ENCODE peak calls at places on chromosomes 13 and 19, in seven cellular contexts. L is activated T-cell treated with anti-CD3 and anti-CD28 coated beads for 1 hour; I is RPMI7951; Z is T-helper 1 cell; Q is iPS-NIHi11; G is H9; F is activated CD4-positive, CD25-positive, alpha-beta regulatory T cell. W is an unnamed sample.
A peak's percentile ranks its signal among the peaks of the same experiment; 100 is the strongest.

GRCh38 chr13:83449666-83450395 is 432.4 kb downstream of the SLITRK1 start:
- DNase-seq in I (peak; percentile 14), Q (no peak), L (no peak), G (no peak), Z (no peak), F (no peak), W (peak; percentile 68)

GRCh38 chr19:34962281-34962944 is 1.6 kb downstream of the ZNF792 start:
- DNase-seq in I (peak; percentile 60), Z (no peak), F (no peak), L (no peak), G (no peak), Q (no peak), W (no peak)

GRCh38 chr19:6076675-6077463 is 33.4 kb downstream of the RFX2 start:
- DNase-seq in Z (no peak), L (no peak), I (peak; percentile 70), G (no peak), Q (no peak), F (no peak), W (peak; percentile 92)

GRCh38 chr19:55447421-55448174 is 4.5 kb upstream of the SHISA7 start:
- DNase-seq in G (no peak), Z (no peak), L (no peak), Q (no peak), F (no peak), I (peak; percentile 87), W (no peak)

GRCh38 chr13:49540552-49540951 is 44.8 kb downstream of the PHF11 start:
- DNase-seq in I (peak; percentile 35), Z (no peak), F (no peak), Q (no peak), G (no peak), L (no peak), W (no peak)

GRCh38 chr19:55626350-55626749 is 2.0 kb upstream of the ZNF784 start:
- DNase-seq in I (no peak), Q (no peak), G (no peak), L (no peak), F (no peak), Z (peak; percentile 54), W (no peak)

GRCh38 chr13:33197551-33197971 is 88.0 kb downstream of the STARD13 start:
- DNase-seq in F (no peak), Q (no peak), Z (no peak), G (no peak), I (no peak), L (no peak), W (no peak)

GRCh38 chr19:30664358-30665058 is 292.3 kb downstream of the ZNF536 start:
- DNase-seq in Q (no peak), Z (no peak), I (no peak), G (peak; percentile 53), F (no peak), L (no peak), W (no peak)

GRCh38 chr19:46232029-46232428 is 2.5 kb downstream of the IGFL1 start:
- DNase-seq in Q (peak; percentile 27), I (no peak), G (no peak), F (no peak), Z (no peak), L (no peak), W (no peak)

GRCh38 chr19:19146000-19146608 is 7.8 kb upstream of the TMEM161A start:
- DNase-seq in Z (peak; percentile 70), L (peak; percentile 88), Q (peak; percentile 92), G (peak; percentile 89), F (peak; percentile 63), I (peak; percentile 48), W (no peak)

GRCh38 chr13:34833562-34834182 is 108.4 kb upstream of the NBEA start:
- DNase-seq in L (no peak), I (peak; percentile 19), G (peak; percentile 68), F (no peak), Q (peak; percentile 44), Z (no peak), W (no peak)

GRCh38 chr13:103883152-103883551 is 816.9 kb upstream of the SLC10A2 start:
- DNase-seq in Q (peak; percentile 69), G (peak; percentile 81), Z (no peak), F (no peak), I (peak; percentile 78), L (no peak), W (peak; percentile 90)

GRCh38 chr19:7863971-7864718 is 10.0 kb downstream of the PRR36 start:
- DNase-seq in F (no peak), G (no peak), L (no peak), Q (no peak), I (no peak), Z (no peak), W (no peak)

GRCh38 chr13:114212096-114212495 is 22.6 kb upstream of the CDC16 start:
- DNase-seq in G (no peak), Q (no peak), F (no peak), L (no peak), Z (no peak), I (peak; percentile 29), W (no peak)

GRCh38 chr19:12786149-12786870 is 5.0 kb upstream of the JUNB start:
- DNase-seq in G (no peak), F (no peak), Q (no peak), I (peak; percentile 46), Z (no peak), L (no peak), W (no peak)

GRCh38 chr19:55866521-55866920 is 30.2 kb downstream of the NLRP4 start:
- DNase-seq in L (no peak), F (no peak), I (no peak), Z (no peak), Q (no peak), G (no peak), W (no peak)

GRCh38 chr13:99323488-99323887 is 16.3 kb upstream of the GPR183 start:
- DNase-seq in I (peak; percentile 65), Q (no peak), Z (no peak), L (no peak), F (no peak), G (no peak), W (no peak)

GRCh38 chr19:14410054-14410774 is 8.9 kb downstream of the DDX39A start:
- DNase-seq in Q (no peak), F (no peak), L (no peak), Z (peak; percentile 47), G (no peak), I (no peak), W (no peak)

GRCh38 chr13:95231393-95231792 is 69.9 kb downstream of the ABCC4 start:
- DNase-seq in I (no peak), Z (no peak), Q (no peak), F (no peak), L (no peak), G (no peak), W (no peak)

GRCh38 chr13:39417643-39418042 is 185.3 kb downstream of the LHFPL6 start:
- DNase-seq in G (peak; percentile 49), I (peak; percentile 69), F (no peak), L (no peak), Z (no peak), Q (no peak), W (no peak)

GRCh38 chr13:76980075-76980718 is 11.7 kb upstream of the CLN5 start:
- DNase-seq in G (peak; percentile 95), L (peak; percentile 90), F (peak; percentile 82), Z (peak; percentile 78), I (peak; percentile 45), Q (peak; percentile 97), W (no peak)

GRCh38 chr19:873084-874019 is 13.9 kb downstream of the CFD start:
- DNase-seq in L (peak; percentile 64), Z (peak; percentile 75), I (peak; percentile 49), Q (peak; percentile 69), F (peak; percentile 79), G (peak; percentile 87), W (no peak)

GRCh38 chr19:1746401-1747284 is 6.7 kb upstream of the ONECUT3 start:
- DNase-seq in Z (no peak), Q (no peak), G (no peak), I (peak; percentile 49), L (no peak), F (no peak), W (no peak)

GRCh38 chr13:112253631-112254030 is 122.5 kb upstream of the SPACA7 start:
- DNase-seq in F (no peak), G (no peak), I (no peak), Z (no peak), Q (no peak), L (no peak), W (no peak)

GRCh38 chr19:44748426-44749254 is at the start of gene BCL3:
- DNase-seq in Z (peak; percentile 82), G (no peak), I (peak; percentile 90), Q (peak; percentile 62), F (peak; percentile 72), L (peak; percentile 56), W (no peak)

GRCh38 chr19:56441206-56441792 is 35.8 kb downstream of the ZNF667 start:
- DNase-seq in I (no peak), G (no peak), Q (no peak), F (no peak), L (no peak), Z (no peak), W (no peak)

GRCh38 chr19:8567522-8568172 is 9.6 kb downstream of the MYO1F start:
- DNase-seq in L (no peak), F (no peak), Z (no peak), I (no peak), Q (peak; percentile 1), G (no peak), W (no peak)

GRCh38 chr19:11378319-11379189 is 4.1 kb downstream of the SWSAP1 start:
- DNase-seq in G (peak; percentile 82), F (no peak), Q (peak; percentile 24), I (peak; percentile 83), Z (no peak), L (no peak), W (no peak)

GRCh38 chr13:25675060-25675459 is 303.3 kb downstream of the ATP8A2 start:
- DNase-seq in Q (no peak), Z (no peak), F (no peak), I (no peak), L (no peak), G (no peak), W (no peak)

GRCh38 chr13:50955807-50956206 is 46.2 kb downstream of the RNASEH2B start:
- DNase-seq in I (no peak), Q (no peak), Z (no peak), L (no peak), G (no peak), F (no peak), W (no peak)

GRCh38 chr19:15702590-15702930 is 25.3 kb upstream of the OR10H2 start:
- DNase-seq in G (no peak), Z (no peak), F (no peak), Q (peak; percentile 9), I (peak; percentile 76), L (no peak), W (no peak)

GRCh38 chr19:19399733-19400438 is 5.6 kb upstream of the GATAD2A start:
- DNase-seq in I (peak; percentile 29), L (no peak), F (no peak), G (no peak), Q (no peak), Z (no peak), W (no peak)